ENCODE peak calls at places on chromosomes 16 and 17, in seven cellular contexts. T, I, W, C, D, A and U are unnamed samples.

GRCh38 chr16:54817432-54817831 is 113.2 kb upstream of the IRX5 start:
- DNase-seq in T (peak; percentile 8), I (no peak), W (peak; percentile 10), C (peak; percentile 48), D (no peak), A (peak; percentile 70), U (no peak)

GRCh38 chr16:2749936-2750335 is 2.5 kb upstream of the SRRM2 start:
- DNase-seq in T (no peak), I (no peak), W (no peak), C (no peak), D (no peak), A (no peak), U (no peak)

GRCh38 chr16:31141489-31142108 is 6.1 kb upstream of the PRSS8 start:
- DNase-seq in T (no peak), I (no peak), W (peak; percentile 46), C (no peak), D (no peak), A (peak; percentile 72), U (no peak)

GRCh38 chr17:43864161-43864706 is 17.3 kb downstream of the CD300LG start:
- DNase-seq in T (no peak), I (no peak), W (no peak), C (no peak), D (no peak), A (no peak), U (no peak)

GRCh38 chr16:56675685-56676210 is 6.1 kb downstream of the MT1H start:
- DNase-seq in T (no peak), I (no peak), W (no peak), C (no peak), D (no peak), A (no peak), U (no peak)

GRCh38 chr17:61474235-61474927 is 22.2 kb downstream of the TBX4 start:
- DNase-seq in T (peak; percentile 27), I (no peak), W (peak; percentile 94), C (no peak), D (peak; percentile 56), A (peak; percentile 98), U (no peak)

GRCh38 chr16:31487720-31488629 is 5.1 kb downstream of the SLC5A2 start:
- DNase-seq in T (peak; percentile 44), I (no peak), W (peak; percentile 65), C (no peak), D (peak; percentile 46), A (peak; percentile 72), U (no peak)

GRCh38 chr17:81395600-81396277 is 482 bp downstream of the BAHCC1 start:
- DNase-seq in T (no peak), I (no peak), W (no peak), C (no peak), D (no peak), A (no peak), U (no peak)

GRCh38 chr17:40646791-40647548 is 648 bp downstream of the SMARCE1 start:
- DNase-seq in T (peak; percentile 64), I (no peak), W (no peak), C (no peak), D (peak; percentile 68), A (peak; percentile 39), U (peak; percentile 1)

GRCh38 chr16:70455910-70456309 is 1.5 kb downstream of the FCSK start:
- DNase-seq in T (no peak), I (no peak), W (no peak), C (no peak), D (no peak), A (no peak), U (no peak)

GRCh38 chr17:82524540-82524939 is 5.0 kb downstream of the FOXK2 start:
- DNase-seq in T (no peak), I (no peak), W (no peak), C (no peak), D (no peak), A (no peak), U (no peak)

GRCh38 chr16:964696-965395 is 5.9 kb downstream of the LMF1 start:
- DNase-seq in T (no peak), I (no peak), W (no peak), C (no peak), D (peak; percentile 35), A (peak; percentile 24), U (no peak)

GRCh38 chr16:26464576-26465266 is 602.0 kb upstream of the C16orf82 start:
- DNase-seq in T (no peak), I (no peak), W (no peak), C (no peak), D (no peak), A (no peak), U (no peak)

GRCh38 chr17:64178011-64178825 is 48.3 kb upstream of the ERN1 start:
- DNase-seq in T (no peak), I (no peak), W (no peak), C (no peak), D (peak; percentile 93), A (no peak), U (no peak)

GRCh38 chr17:74008196-74008595 is 195.3 kb upstream of the RPL38 start:
- DNase-seq in T (peak; percentile 9), I (no peak), W (no peak), C (no peak), D (no peak), A (no peak), U (no peak)

GRCh38 chr17:19579192-19579668 is 45.6 kb downstream of the SLC47A1 start:
- DNase-seq in T (no peak), I (no peak), W (no peak), C (no peak), D (no peak), A (no peak), U (no peak)

GRCh38 chr16:86991679-86992078 is 325.5 kb downstream of the C16orf95 start:
- DNase-seq in T (no peak), I (no peak), W (peak; percentile 42), C (no peak), D (peak; percentile 37), A (peak; percentile 70), U (no peak)

GRCh38 chr17:4087911-4088693 is 54.7 kb downstream of the ZZEF1 start:
- DNase-seq in T (peak; percentile 17), I (no peak), W (no peak), C (no peak), D (no peak), A (peak; percentile 38), U (no peak)

GRCh38 chr17:72206376-72206775 is 85.6 kb downstream of the SOX9 start:
- DNase-seq in T (no peak), I (no peak), W (no peak), C (no peak), D (no peak), A (no peak), U (no peak)

GRCh38 chr16:24668481-24669001 is 60.9 kb upstream of the TNRC6A start:
- DNase-seq in T (peak; percentile 36), I (no peak), W (no peak), C (no peak), D (peak; percentile 60), A (peak; percentile 37), U (peak; percentile 36)

GRCh38 chr17:47087093-47087492 is 102.0 kb downstream of the CDC27 start:
- DNase-seq in T (no peak), I (no peak), W (no peak), C (no peak), D (no peak), A (no peak), U (no peak)

GRCh38 chr16:70737377-70738082 is 51.7 kb upstream of the MTSS2 start:
- DNase-seq in T (peak; percentile 92), I (peak; percentile 78), W (no peak), C (peak; percentile 63), D (peak; percentile 98), A (peak; percentile 60), U (peak; percentile 94)

GRCh38 chr16:19105891-19106624 is 7.7 kb upstream of the ITPRIPL2 start:
- DNase-seq in T (no peak), I (no peak), W (no peak), C (no peak), D (no peak), A (no peak), U (no peak)

GRCh38 chr16:74201561-74201960 is 95.1 kb upstream of the PSMD7 start:
- DNase-seq in T (no peak), I (no peak), W (no peak), C (no peak), D (no peak), A (no peak), U (no peak)

GRCh38 chr17:76383645-76384221 is 676 bp upstream of the SPHK1 start:
- DNase-seq in T (peak; percentile 65), I (peak; percentile 71), W (peak; percentile 57), C (no peak), D (peak; percentile 69), A (peak; percentile 57), U (no peak)

GRCh38 chr17:46769531-46770438 is 48.7 kb downstream of the WNT3 start:
- DNase-seq in T (no peak), I (no peak), W (no peak), C (no peak), D (no peak), A (no peak), U (no peak)

GRCh38 chr17:37506678-37507077 is 17.0 kb downstream of the DUSP14 start:
- DNase-seq in T (peak; percentile 40), I (no peak), W (peak; percentile 29), C (no peak), D (peak; percentile 34), A (peak; percentile 45), U (no peak)
- TF ChIP-seq CTCF in T (peak; percentile 59), I (peak; percentile 30), W (peak; percentile 39), C (peak; percentile 14), D (peak; percentile 69), A (peak; percentile 58), U (peak; percentile 80)

DNA sequence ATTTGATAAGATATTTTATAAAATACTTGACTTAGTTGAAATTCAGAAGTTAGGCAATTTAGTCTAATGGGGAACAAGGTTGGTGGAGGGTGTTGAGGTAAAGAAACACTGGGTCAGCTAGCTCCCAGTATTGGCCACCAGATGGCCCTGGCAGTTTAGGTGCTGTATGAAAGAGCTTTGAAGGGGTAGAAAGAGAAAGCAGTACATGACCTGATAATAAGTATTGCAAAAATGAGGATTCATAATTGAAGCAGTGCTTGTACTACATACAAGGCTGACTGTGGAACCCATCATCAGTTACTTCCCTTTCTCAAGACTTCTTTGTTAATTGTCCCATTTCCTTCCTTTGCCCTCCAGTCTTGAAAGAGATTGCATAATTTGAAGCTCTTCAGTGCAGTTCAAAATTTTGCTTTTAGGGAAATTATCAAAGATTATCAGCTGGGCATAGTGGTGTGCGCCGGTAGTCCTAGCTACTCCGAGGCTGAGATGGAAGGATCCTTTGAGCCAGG is 29.4 kb downstream of the TANC2 start:
- DNase-seq in T (peak; percentile 70), I (no peak), W (peak; percentile 5), C (no peak), D (peak; percentile 49), A (peak; percentile 32), U (no peak)
- TF ChIP-seq CTCF in T (peak; percentile 71), I (peak; percentile 66), W (peak; percentile 22), C (peak; percentile 78), D (peak; percentile 70), A (peak; percentile 53), U (peak; percentile 69)

DNA sequence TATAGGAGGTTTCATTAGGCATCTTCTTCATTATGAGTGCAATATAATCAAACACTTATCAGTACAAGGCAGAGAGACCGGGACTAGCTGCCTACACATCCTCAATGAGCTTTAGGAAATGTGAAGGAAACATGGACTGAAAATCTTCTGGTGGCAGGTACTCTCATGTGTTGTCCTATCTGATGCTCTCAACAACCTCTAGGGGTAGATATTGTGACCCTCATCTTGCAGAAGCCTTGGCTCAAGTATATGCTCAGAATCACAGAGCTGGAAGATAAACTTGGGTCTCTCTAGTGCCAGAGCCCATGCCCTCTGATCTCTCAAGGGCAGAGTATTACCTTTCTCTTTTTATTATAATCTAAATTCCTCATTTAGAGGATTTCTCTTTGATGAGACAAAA is 181.6 kb upstream of the C17orf78 start:
- DNase-seq in T (no peak), I (no peak), W (no peak), C (no peak), D (no peak), A (no peak), U (no peak)
- TF ChIP-seq CTCF in T (no peak), I (no peak), W (no peak), C (no peak), D (no peak), A (no peak), U (no peak)

GRCh38 chr16:27920391-27920891 is 143.1 kb downstream of the GSG1L start:
- DNase-seq in T (peak; percentile 6), I (no peak), W (peak; percentile 58), C (no peak), D (no peak), A (peak; percentile 51), U (no peak)
- TF ChIP-seq CTCF in T (peak; percentile 24), I (no peak), W (peak; percentile 11), C (peak; percentile 29), D (no peak), A (peak; percentile 42), U (peak; percentile 28)